ENCODE peak calls at places on chromosomes 3 and 15, in six cellular contexts. L is progenitor cell of endocrine pancreas, J is AG09309, D is GDM1, V is IMR-90, K is WERI-Rb-1. X is an unnamed sample.

GRCh38 chr3:10783360-10784346 is 32.4 kb upstream of the SLC6A11 start:
- DNase-seq in L (no peak), J (no peak), D (no peak), V (peak), K (peak), X (peak)

GRCh38 chr15:70505411-70505919 is 257.9 kb downstream of the UACA start:
- DNase-seq in L (no peak), J (peak), D (peak), V (peak), K (no peak), X (peak)

GRCh38 chr3:60414047-60414446 is 837.2 kb downstream of the FHIT start:
- DNase-seq in L (no peak), J (no peak), D (no peak), V (no peak), K (no peak), X (no peak)

GRCh38 chr15:72340366-72340765 is 20.4 kb upstream of the CELF6 start:
- DNase-seq in L (no peak), J (no peak), D (no peak), V (peak), K (no peak), X (no peak)

GRCh38 chr3:196506687-196507086 is 3.1 kb upstream of the RNF168 start:
- DNase-seq in L (no peak), J (no peak), D (no peak), V (no peak), K (no peak), X (no peak)

GRCh38 chr3:2511356-2511755 is 412.7 kb downstream of the CNTN4 start:
- DNase-seq in L (no peak), J (no peak), D (no peak), V (no peak), K (no peak), X (no peak)

GRCh38 chr15:67144609-67145306 is 79.4 kb downstream of the SMAD3 start:
- DNase-seq in L (no peak), J (peak), D (no peak), V (peak), K (no peak), X (no peak)

GRCh38 chr3:127970966-127971592 is 56.0 kb downstream of the KBTBD12 start:
- DNase-seq in L (no peak), J (no peak), D (peak), V (peak), K (peak), X (peak)

GRCh38 chr3:73530030-73530411 is 94.7 kb downstream of the PDZRN3 start:
- DNase-seq in L (no peak), J (peak), D (no peak), V (peak), K (no peak), X (no peak)

GRCh38 chr3:149813367-149814281 is 609 bp downstream of the RNF13 start:
- DNase-seq in L (peak), J (no peak), D (no peak), V (peak), K (peak), X (peak)

GRCh38 chr3:159137966-159138365 is 336.1 kb downstream of the MFSD1 start:
- DNase-seq in L (no peak), J (no peak), D (no peak), V (no peak), K (no peak), X (no peak)

GRCh38 chr3:47083786-47084185 is 80.1 kb downstream of the SETD2 start:
- DNase-seq in L (no peak), J (no peak), D (no peak), V (no peak), K (no peak), X (peak)

GRCh38 chr3:188294823-188295487 is 141.0 kb downstream of the LPP start:
- DNase-seq in L (no peak), J (peak), D (no peak), V (peak), K (no peak), X (no peak)

GRCh38 chr15:39756806-39757522 is 25.7 kb downstream of the FSIP1 start:
- DNase-seq in L (no peak), J (peak), D (no peak), V (peak), K (no peak), X (peak)

GRCh38 chr3:187012609-187013051 is 82.3 kb downstream of the ST6GAL1 start:
- DNase-seq in L (no peak), J (no peak), D (no peak), V (peak), K (no peak), X (no peak)

GRCh38 chr15:38878946-38879345 is 314.3 kb upstream of the RASGRP1 start:
- DNase-seq in L (no peak), J (no peak), D (no peak), V (no peak), K (no peak), X (no peak)

GRCh38 chr3:169402667-169403360 is 260.7 kb downstream of the MECOM start:
- DNase-seq in L (no peak), J (no peak), D (no peak), V (no peak), K (no peak), X (no peak)

GRCh38 chr3:141147657-141148056 is 84.0 kb upstream of the PXYLP1 start:
- DNase-seq in L (no peak), J (no peak), D (no peak), V (no peak), K (no peak), X (no peak)

GRCh38 chr3:46517016-46517770 is 19.4 kb downstream of the RTP3 start:
- DNase-seq in L (no peak), J (peak), D (no peak), V (peak), K (no peak), X (no peak)

GRCh38 chr3:64290864-64291263 is 65.6 kb upstream of the PRICKLE2 start:
- DNase-seq in L (no peak), J (no peak), D (no peak), V (no peak), K (no peak), X (no peak)

GRCh38 chr3:179769411-179770247 is 116.8 kb downstream of the USP13 start:
- DNase-seq in L (no peak), J (no peak), D (no peak), V (no peak), K (no peak), X (no peak)

GRCh38 chr3:66582721-66583141 is 81.9 kb upstream of the LRIG1 start:
- DNase-seq in L (no peak), J (peak), D (no peak), V (no peak), K (peak), X (peak)

GRCh38 chr3:197030379-197031314 is 1.0 kb upstream of the MELTF start:
- DNase-seq in L (no peak), J (no peak), D (no peak), V (no peak), K (no peak), X (no peak)